ENCODE peak calls at places on chromosomes 12 and 14, in seven cellular contexts. X is neural progenitor cell, Q is AG04450, P is mesendoderm, L is fibroblast of pulmonary artery, F is cardiac fibroblast, W is Peyer's patch. Y is an unnamed sample.

GRCh38 chr12:110335481-110336045 is 54.5 kb downstream of the ATP2A2 start:
- DNase-seq in X (no peak), Q (no peak), P (peak), L (no peak), F (no peak), W (no peak), Y (no peak)

GRCh38 chr14:30214014-30214413 is 286.4 kb upstream of the PRKD1 start:
- DNase-seq in X (no peak), Q (no peak), P (no peak), L (peak), F (peak), W (no peak), Y (no peak)

GRCh38 chr14:83463500-83464098 is 1929.9 kb upstream of the SEL1L start:
- DNase-seq in X (peak), Q (peak), P (peak), L (peak), F (peak), W (no peak), Y (peak)

GRCh38 chr14:80523518-80524117 is 312.3 kb upstream of the DIO2 start:
- DNase-seq in X (no peak), Q (no peak), P (no peak), L (peak), F (peak), W (no peak), Y (peak)

GRCh38 chr14:63524537-63525155 is 18.5 kb downstream of the PPP2R5E start:
- DNase-seq in X (no peak), Q (no peak), P (no peak), L (no peak), F (no peak), W (peak), Y (no peak)

GRCh38 chr12:112782250-112782649 is 9.3 kb upstream of the RPH3A start:
- DNase-seq in X (no peak), Q (no peak), P (no peak), L (no peak), F (no peak), W (no peak), Y (no peak)

GRCh38 chr12:113800201-113800600 is 165.9 kb downstream of the RBM19 start:
- DNase-seq in X (no peak), Q (no peak), P (no peak), L (peak), F (no peak), W (no peak), Y (no peak)

GRCh38 chr12:112468041-112468440 is 49.3 kb downstream of the PTPN11 start:
- DNase-seq in X (no peak), Q (no peak), P (peak), L (no peak), F (no peak), W (no peak), Y (no peak)

GRCh38 chr12:89991807-89992206 is 283.2 kb upstream of the ATP2B1 start:
- DNase-seq in X (no peak), Q (no peak), P (no peak), L (no peak), F (no peak), W (no peak), Y (no peak)

GRCh38 chr12:4138051-4138450 is 135.5 kb upstream of the CCND2 start:
- DNase-seq in X (no peak), Q (no peak), P (no peak), L (no peak), F (no peak), W (no peak), Y (no peak)
- H3K4me3 ChIP-seq in X (no peak), Q (no peak), P (no peak), L (no peak), F (no peak), W (no peak), Y (no peak)

GRCh38 chr12:48388430-48388829 is 37.7 kb upstream of the ZNF641 start:
- DNase-seq in X (no peak), Q (no peak), P (no peak), L (peak), F (peak), W (no peak), Y (peak)
- H3K4me3 ChIP-seq in X (no peak), Q (no peak), P (no peak), L (no peak), F (no peak), W (no peak), Y (no peak)

GRCh38 chr12:116563262-116563661 is 4.1 kb downstream of the MAP1LC3B2 start:
- DNase-seq in X (no peak), Q (no peak), P (no peak), L (no peak), F (no peak), W (no peak), Y (no peak)

GRCh38 chr12:116568203-116568602 is 9.0 kb downstream of the MAP1LC3B2 start:
- DNase-seq in X (no peak), Q (no peak), P (no peak), L (no peak), F (no peak), W (no peak), Y (no peak)

GRCh38 chr12:116564080-116564479 is 4.9 kb downstream of the MAP1LC3B2 start:
- DNase-seq in X (no peak), Q (no peak), P (no peak), L (no peak), F (no peak), W (no peak), Y (no peak)

GRCh38 chr12:116562090-116562489 is 2.9 kb downstream of the MAP1LC3B2 start:
- DNase-seq in X (no peak), Q (no peak), P (no peak), L (no peak), F (no peak), W (no peak), Y (no peak)

DNA sequence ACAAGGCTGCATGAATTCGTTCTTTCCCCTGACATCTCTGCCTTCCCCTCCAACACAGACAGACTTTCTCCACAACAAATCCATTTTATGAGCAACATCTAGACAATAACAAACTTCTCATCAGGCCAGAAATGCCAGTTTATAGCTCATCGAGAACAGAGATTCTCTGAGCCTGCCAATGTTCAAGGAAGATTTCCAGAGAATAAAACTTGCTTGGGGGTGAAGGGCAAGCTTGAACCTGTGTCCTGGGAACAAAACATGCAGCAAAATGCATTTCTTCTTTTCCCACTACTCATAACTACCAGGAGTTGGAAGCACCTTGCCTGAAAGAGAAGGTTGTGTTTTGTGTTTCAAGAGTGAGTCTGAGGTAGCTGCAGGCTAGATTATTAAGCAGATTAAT is 6.8 kb downstream of the MAP1LC3B2 start:
- DNase-seq in X (no peak), Q (no peak), P (no peak), L (no peak), F (no peak), W (no peak), Y (no peak)
- H3K4me3 ChIP-seq in X (no peak), Q (no peak), P (no peak), L (no peak), F (no peak), W (no peak), Y (no peak)

GRCh38 chr12:12822886-12823285 is 9.7 kb downstream of the DDX47 start:
- DNase-seq in X (no peak), Q (no peak), P (no peak), L (no peak), F (no peak), W (no peak), Y (no peak)

GRCh38 chr12:12823308-12823707 is 10.2 kb downstream of the DDX47 start:
- DNase-seq in X (no peak), Q (peak), P (peak), L (peak), F (peak), W (no peak), Y (peak)

GRCh38 chr12:12819752-12820311 is 6.7 kb downstream of the DDX47 start:
- DNase-seq in X (no peak), Q (peak), P (peak), L (peak), F (peak), W (no peak), Y (peak)

GRCh38 chr12:12821975-12822374 is 8.8 kb downstream of the DDX47 start:
- DNase-seq in X (no peak), Q (no peak), P (no peak), L (no peak), F (no peak), W (no peak), Y (no peak)

GRCh38 chr12:12823811-12824210 is 10.7 kb downstream of the DDX47 start:
- DNase-seq in X (no peak), Q (no peak), P (no peak), L (no peak), F (no peak), W (no peak), Y (no peak)
- H3K4me3 ChIP-seq in X (no peak), Q (no peak), P (no peak), L (no peak), F (no peak), W (no peak), Y (no peak)

GRCh38 chr12:104974626-104975290 is 11.4 kb upstream of the NOPCHAP1 start:
- DNase-seq in X (no peak), Q (no peak), P (no peak), L (no peak), F (no peak), W (peak), Y (peak)
- H3K4me3 ChIP-seq in X (no peak), Q (no peak), P (no peak), L (no peak), F (no peak), W (no peak), Y (no peak)

GRCh38 chr12:105229446-105229845 is 6.5 kb downstream of the APPL2 start:
- DNase-seq in X (no peak), Q (no peak), P (peak), L (no peak), F (no peak), W (no peak), Y (no peak)
- H3K4me3 ChIP-seq in X (no peak), Q (no peak), P (no peak), L (no peak), F (no peak), W (peak), Y (no peak)

DNA sequence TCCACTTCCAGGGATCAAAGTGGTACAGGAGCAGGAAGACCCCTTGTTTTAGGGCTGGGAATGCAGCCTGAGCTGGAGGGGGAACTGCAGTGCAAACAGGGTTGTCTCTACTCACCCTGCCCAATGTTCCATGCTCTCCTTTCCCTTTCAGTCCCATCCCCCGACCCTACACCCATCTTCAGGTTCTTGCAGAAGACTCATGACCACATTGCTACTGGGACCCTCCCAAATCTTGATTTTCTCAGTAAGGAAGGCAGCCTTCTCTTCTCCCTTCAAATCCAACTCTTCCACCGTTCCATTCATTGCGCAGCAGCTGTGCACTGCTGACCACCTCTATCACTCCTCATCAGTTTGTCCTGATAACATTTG is 1.9 kb downstream of the SERPINA11 start:
- DNase-seq in X (no peak), Q (no peak), P (no peak), L (no peak), F (no peak), W (no peak), Y (no peak)
- H3K4me3 ChIP-seq in X (no peak), Q (no peak), P (no peak), L (no peak), F (no peak), W (no peak), Y (no peak)

DNA sequence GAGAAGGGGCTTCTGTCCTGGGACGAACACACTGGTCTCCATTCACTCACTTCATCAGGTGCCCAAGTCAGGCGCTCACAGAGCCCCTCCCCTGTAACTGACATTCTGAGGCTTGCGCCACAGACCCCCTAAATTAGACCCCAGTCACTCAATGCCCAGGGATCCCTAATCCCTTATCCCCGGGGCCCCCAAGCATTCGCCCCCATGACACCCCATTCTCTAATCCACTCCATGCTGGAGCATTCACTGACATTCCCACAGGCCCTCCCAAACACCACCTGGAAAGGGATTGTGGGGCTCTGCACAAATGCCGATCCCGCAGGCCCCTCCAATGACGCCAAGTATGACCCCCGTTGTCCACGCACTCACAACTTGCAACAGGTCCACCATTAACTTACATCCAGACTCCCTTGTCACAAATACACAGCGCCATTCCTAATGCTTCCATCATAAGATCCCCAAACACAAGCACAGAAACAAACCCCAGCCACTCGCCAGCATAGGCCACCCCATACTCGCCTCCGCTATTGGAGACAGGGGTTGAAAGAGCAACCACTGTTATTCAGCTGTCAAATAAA is 1.5 kb downstream of the ZNF605 start:
- DNase-seq in X (no peak), Q (no peak), P (no peak), L (peak), F (peak), W (no peak), Y (no peak)
- H3K4me3 ChIP-seq in X (peak), Q (peak), P (no peak), L (peak), F (peak), W (peak), Y (peak)

GRCh38 chr14:69879175-69880047 is at the start of gene SMOC1:
- DNase-seq in X (peak), Q (peak), P (peak), L (peak), F (peak), W (no peak), Y (peak)
- H3K4me3 ChIP-seq in X (peak), Q (peak), P (peak), L (no peak), F (peak), W (peak), Y (peak)

GRCh38 chr12:53676715-53677611 is 1.1 kb upstream of the ATP5MC2 start:
- DNase-seq in X (peak), Q (no peak), P (peak), L (peak), F (peak), W (no peak), Y (peak)
- H3K4me3 ChIP-seq in X (peak), Q (peak), P (peak), L (peak), F (peak), W (peak), Y (peak)